ENCODE peak calls at places on chromosomes 6 and 20, in six cellular contexts. Y is EL; N is activated gamma-delta T cell treated with Interleukin-2 at 50 U/mL for 16 hours; Z is NCI-H1436; U is H7; S is activated effector memory CD4-positive, alpha-beta T cell treated with Interleukin-2 at 50 U/mL for 16 hours. R is an unnamed sample.

GRCh38 chr6:26032387-26033131 is 54.7 kb upstream of the HFE start:
- DNase-seq in Y (peak; percentile 78), N (no peak), Z (no peak), U (no peak), S (no peak), R (peak; percentile 87)

GRCh38 chr6:154752015-154752414 is 18.8 kb downstream of the SCAF8 start:
- DNase-seq in Y (no peak), N (no peak), Z (no peak), U (no peak), S (no peak), R (no peak)

GRCh38 chr6:169997187-169997929 is 245.9 kb downstream of the ERMARD start:
- DNase-seq in Y (no peak), N (no peak), Z (no peak), U (peak; percentile 22), S (no peak), R (no peak)

GRCh38 chr6:40164345-40164755 is 230.1 kb upstream of the MOCS1 start:
- DNase-seq in Y (no peak), N (no peak), Z (no peak), U (peak; percentile 7), S (no peak), R (peak; percentile 2)

GRCh38 chr20:20211274-20211987 is 156.5 kb upstream of the INSM1 start:
- DNase-seq in Y (peak; percentile 60), N (no peak), Z (no peak), U (no peak), S (no peak), R (no peak)

GRCh38 chr6:163876391-163876790 is 461.9 kb downstream of the QKI start:
- DNase-seq in Y (peak; percentile 56), N (no peak), Z (no peak), U (no peak), S (no peak), R (no peak)

GRCh38 chr6:42569102-42570028 is 5.5 kb downstream of the UBR2 start:
- DNase-seq in Y (peak; percentile 96), N (no peak), Z (no peak), U (no peak), S (no peak), R (no peak)

GRCh38 chr20:34437330-34437986 is 74.4 kb downstream of the ITCH start:
- DNase-seq in Y (no peak), N (no peak), Z (no peak), U (no peak), S (no peak), R (no peak)